ENCODE peak calls at places on chromosomes 16 and 17, in ten cellular contexts. One of them, this sample, is unnamed.

GRCh38 chr17:1312261-1312870 is 32.9 kb downstream of the TRARG1 start:
- DNase-seq in GM04503: no peak
- DNase-seq in COR-L47: no peak
- DNase-seq in NCI-H1048: no peak
- DNase-seq in activated CD8-positive, alpha-beta T cell treated with anti-CD3 and anti-CD28 coated beads, Interleukin-2, amount 10 ng/mL, durations not matched to agents 7 days and 5 days: peak; percentile 50
- DNase-seq in GDM1: no peak
- DNase-seq in retina: peak; percentile 78
- DNase-seq in stimulated activated CD4-positive, alpha-beta T cell treated with anti-CD3 and anti-CD28 coated beads, Interleukin-15, amount 100 ng/mL, for 48 hours: no peak
- DNase-seq in activated B cell treated with CpG ODN at 0.5 μM for 24 hours: no peak
- DNase-seq in AML-193: no peak
- DNase-seq in this sample: no peak

GRCh38 chr17:2961446-2961845 is 102.0 kb downstream of the OR1D5 start:
- DNase-seq in stimulated activated CD4-positive, alpha-beta T cell treated with anti-CD3 and anti-CD28 coated beads, Interleukin-15, amount 100 ng/mL, for 48 hours: no peak
- DNase-seq in AML-193: no peak
- DNase-seq in activated CD8-positive, alpha-beta T cell treated with anti-CD3 and anti-CD28 coated beads, Interleukin-2, amount 10 ng/mL, durations not matched to agents 7 days and 5 days: no peak
- DNase-seq in NCI-H1048: no peak
- DNase-seq in GM04503: no peak
- DNase-seq in COR-L47: no peak
- DNase-seq in retina: no peak
- DNase-seq in activated B cell treated with CpG ODN at 0.5 μM for 24 hours: no peak
- DNase-seq in GDM1: no peak
- DNase-seq in this sample: no peak

GRCh38 chr17:44871546-44871945 is 23.9 kb downstream of the HIGD1B start:
- DNase-seq in GM04503: no peak
- DNase-seq in stimulated activated CD4-positive, alpha-beta T cell treated with anti-CD3 and anti-CD28 coated beads, Interleukin-15, amount 100 ng/mL, for 48 hours: no peak
- DNase-seq in NCI-H1048: no peak
- DNase-seq in retina: no peak
- DNase-seq in AML-193: no peak
- DNase-seq in activated CD8-positive, alpha-beta T cell treated with anti-CD3 and anti-CD28 coated beads, Interleukin-2, amount 10 ng/mL, durations not matched to agents 7 days and 5 days: no peak
- DNase-seq in GDM1: no peak
- DNase-seq in COR-L47: no peak
- DNase-seq in activated B cell treated with CpG ODN at 0.5 μM for 24 hours: no peak
- DNase-seq in this sample: no peak

GRCh38 chr16:284204-285120 is 1.5 kb downstream of the PDIA2 start:
- DNase-seq in stimulated activated CD4-positive, alpha-beta T cell treated with anti-CD3 and anti-CD28 coated beads, Interleukin-15, amount 100 ng/mL, for 48 hours: no peak
- DNase-seq in NCI-H1048: no peak
- DNase-seq in GM04503: no peak
- DNase-seq in activated CD8-positive, alpha-beta T cell treated with anti-CD3 and anti-CD28 coated beads, Interleukin-2, amount 10 ng/mL, durations not matched to agents 7 days and 5 days: no peak
- DNase-seq in retina: no peak
- DNase-seq in activated B cell treated with CpG ODN at 0.5 μM for 24 hours: no peak
- DNase-seq in AML-193: no peak
- DNase-seq in GDM1: no peak
- DNase-seq in COR-L47: no peak
- DNase-seq in this sample: no peak

GRCh38 chr17:34981538-34982241 is 1.4 kb downstream of the LIG3 start:
- DNase-seq in COR-L47: peak; percentile 45
- DNase-seq in activated B cell treated with CpG ODN at 0.5 μM for 24 hours: no peak
- DNase-seq in NCI-H1048: no peak
- DNase-seq in retina: peak; percentile 47
- DNase-seq in GDM1: no peak
- DNase-seq in stimulated activated CD4-positive, alpha-beta T cell treated with anti-CD3 and anti-CD28 coated beads, Interleukin-15, amount 100 ng/mL, for 48 hours: no peak
- DNase-seq in GM04503: no peak
- DNase-seq in activated CD8-positive, alpha-beta T cell treated with anti-CD3 and anti-CD28 coated beads, Interleukin-2, amount 10 ng/mL, durations not matched to agents 7 days and 5 days: no peak
- DNase-seq in AML-193: no peak
- DNase-seq in this sample: no peak

GRCh38 chr16:87324411-87325275 is 7.5 kb upstream of the C16orf95 start:
- DNase-seq in GDM1: no peak
- DNase-seq in COR-L47: peak; percentile 25
- DNase-seq in AML-193: no peak
- DNase-seq in retina: peak; percentile 76
- DNase-seq in activated CD8-positive, alpha-beta T cell treated with anti-CD3 and anti-CD28 coated beads, Interleukin-2, amount 10 ng/mL, durations not matched to agents 7 days and 5 days: peak; percentile 59
- DNase-seq in stimulated activated CD4-positive, alpha-beta T cell treated with anti-CD3 and anti-CD28 coated beads, Interleukin-15, amount 100 ng/mL, for 48 hours: peak; percentile 16
- DNase-seq in activated B cell treated with CpG ODN at 0.5 μM for 24 hours: peak; percentile 36
- DNase-seq in GM04503: no peak
- DNase-seq in NCI-H1048: no peak
- DNase-seq in this sample: no peak

GRCh38 chr16:10817963-10818941 is at the start of gene TVP23A:
- DNase-seq in AML-193: no peak
- DNase-seq in NCI-H1048: no peak
- DNase-seq in activated CD8-positive, alpha-beta T cell treated with anti-CD3 and anti-CD28 coated beads, Interleukin-2, amount 10 ng/mL, durations not matched to agents 7 days and 5 days: no peak
- DNase-seq in GM04503: no peak
- DNase-seq in retina: peak; percentile 78
- DNase-seq in stimulated activated CD4-positive, alpha-beta T cell treated with anti-CD3 and anti-CD28 coated beads, Interleukin-15, amount 100 ng/mL, for 48 hours: no peak
- DNase-seq in activated B cell treated with CpG ODN at 0.5 μM for 24 hours: no peak
- DNase-seq in COR-L47: no peak
- DNase-seq in GDM1: no peak
- DNase-seq in this sample: no peak

GRCh38 chr16:81570189-81570846 is 125.7 kb downstream of the CMIP start:
- DNase-seq in activated CD8-positive, alpha-beta T cell treated with anti-CD3 and anti-CD28 coated beads, Interleukin-2, amount 10 ng/mL, durations not matched to agents 7 days and 5 days: no peak
- DNase-seq in COR-L47: no peak
- DNase-seq in activated B cell treated with CpG ODN at 0.5 μM for 24 hours: no peak
- DNase-seq in GDM1: no peak
- DNase-seq in AML-193: no peak
- DNase-seq in retina: no peak
- DNase-seq in NCI-H1048: no peak
- DNase-seq in stimulated activated CD4-positive, alpha-beta T cell treated with anti-CD3 and anti-CD28 coated beads, Interleukin-15, amount 100 ng/mL, for 48 hours: no peak
- DNase-seq in GM04503: no peak
- DNase-seq in this sample: no peak

GRCh38 chr16:79127768-79128167 is 472.8 kb downstream of the MAF start:
- DNase-seq in AML-193: no peak
- DNase-seq in GM04503: no peak
- DNase-seq in NCI-H1048: no peak
- DNase-seq in GDM1: no peak
- DNase-seq in stimulated activated CD4-positive, alpha-beta T cell treated with anti-CD3 and anti-CD28 coated beads, Interleukin-15, amount 100 ng/mL, for 48 hours: no peak
- DNase-seq in activated CD8-positive, alpha-beta T cell treated with anti-CD3 and anti-CD28 coated beads, Interleukin-2, amount 10 ng/mL, durations not matched to agents 7 days and 5 days: no peak
- DNase-seq in COR-L47: no peak
- DNase-seq in retina: no peak
- DNase-seq in activated B cell treated with CpG ODN at 0.5 μM for 24 hours: no peak
- DNase-seq in this sample: no peak

GRCh38 chr17:39231587-39232551 is 6.1 kb upstream of the STAC2 start:
- DNase-seq in AML-193: peak; percentile 39
- DNase-seq in activated CD8-positive, alpha-beta T cell treated with anti-CD3 and anti-CD28 coated beads, Interleukin-2, amount 10 ng/mL, durations not matched to agents 7 days and 5 days: peak; percentile 67
- DNase-seq in stimulated activated CD4-positive, alpha-beta T cell treated with anti-CD3 and anti-CD28 coated beads, Interleukin-15, amount 100 ng/mL, for 48 hours: no peak
- DNase-seq in retina: peak; percentile 78
- DNase-seq in NCI-H1048: no peak
- DNase-seq in COR-L47: peak; percentile 15
- DNase-seq in GDM1: no peak
- DNase-seq in activated B cell treated with CpG ODN at 0.5 μM for 24 hours: no peak
- DNase-seq in GM04503: no peak
- DNase-seq in this sample: no peak

GRCh38 chr16:56428087-56428486 is 2.7 kb upstream of the AMFR start:
- DNase-seq in retina: no peak
- DNase-seq in GM04503: no peak
- DNase-seq in GDM1: no peak
- DNase-seq in activated CD8-positive, alpha-beta T cell treated with anti-CD3 and anti-CD28 coated beads, Interleukin-2, amount 10 ng/mL, durations not matched to agents 7 days and 5 days: no peak
- DNase-seq in COR-L47: no peak
- DNase-seq in activated B cell treated with CpG ODN at 0.5 μM for 24 hours: no peak
- DNase-seq in stimulated activated CD4-positive, alpha-beta T cell treated with anti-CD3 and anti-CD28 coated beads, Interleukin-15, amount 100 ng/mL, for 48 hours: no peak
- DNase-seq in NCI-H1048: no peak
- DNase-seq in AML-193: no peak
- DNase-seq in this sample: no peak

GRCh38 chr17:56593073-56593740 is at the start of gene NOG:
- DNase-seq in COR-L47: peak; percentile 18
- DNase-seq in GDM1: peak; percentile 82
- DNase-seq in stimulated activated CD4-positive, alpha-beta T cell treated with anti-CD3 and anti-CD28 coated beads, Interleukin-15, amount 100 ng/mL, for 48 hours: no peak
- DNase-seq in AML-193: no peak
- DNase-seq in GM04503: no peak
- DNase-seq in NCI-H1048: peak; percentile 37
- DNase-seq in activated B cell treated with CpG ODN at 0.5 μM for 24 hours: peak; percentile 25
- DNase-seq in activated CD8-positive, alpha-beta T cell treated with anti-CD3 and anti-CD28 coated beads, Interleukin-2, amount 10 ng/mL, durations not matched to agents 7 days and 5 days: peak; percentile 38
- DNase-seq in retina: no peak
- DNase-seq in this sample: no peak

GRCh38 chr17:39150795-39151679 is at the start of gene PLXDC1:
- DNase-seq in GDM1: no peak
- DNase-seq in retina: peak; percentile 22
- DNase-seq in stimulated activated CD4-positive, alpha-beta T cell treated with anti-CD3 and anti-CD28 coated beads, Interleukin-15, amount 100 ng/mL, for 48 hours: no peak
- DNase-seq in NCI-H1048: no peak
- DNase-seq in AML-193: no peak
- DNase-seq in COR-L47: no peak
- DNase-seq in GM04503: no peak
- DNase-seq in activated CD8-positive, alpha-beta T cell treated with anti-CD3 and anti-CD28 coated beads, Interleukin-2, amount 10 ng/mL, durations not matched to agents 7 days and 5 days: no peak
- DNase-seq in activated B cell treated with CpG ODN at 0.5 μM for 24 hours: no peak
- DNase-seq in this sample: no peak

GRCh38 chr17:44807817-44808155 is 22.3 kb downstream of the GJC1 start:
- DNase-seq in GDM1: no peak
- DNase-seq in AML-193: no peak
- DNase-seq in NCI-H1048: no peak
- DNase-seq in stimulated activated CD4-positive, alpha-beta T cell treated with anti-CD3 and anti-CD28 coated beads, Interleukin-15, amount 100 ng/mL, for 48 hours: no peak
- DNase-seq in retina: no peak
- DNase-seq in activated B cell treated with CpG ODN at 0.5 μM for 24 hours: no peak
- DNase-seq in COR-L47: no peak
- DNase-seq in GM04503: peak; percentile 45
- DNase-seq in activated CD8-positive, alpha-beta T cell treated with anti-CD3 and anti-CD28 coated beads, Interleukin-2, amount 10 ng/mL, durations not matched to agents 7 days and 5 days: no peak
- DNase-seq in this sample: no peak

GRCh38 chr17:82318169-82318498 is 726 bp upstream of the CD7 start:
- DNase-seq in activated CD8-positive, alpha-beta T cell treated with anti-CD3 and anti-CD28 coated beads, Interleukin-2, amount 10 ng/mL, durations not matched to agents 7 days and 5 days: no peak
- DNase-seq in AML-193: no peak
- DNase-seq in stimulated activated CD4-positive, alpha-beta T cell treated with anti-CD3 and anti-CD28 coated beads, Interleukin-15, amount 100 ng/mL, for 48 hours: no peak
- DNase-seq in retina: no peak
- DNase-seq in NCI-H1048: no peak
- DNase-seq in GM04503: no peak
- DNase-seq in activated B cell treated with CpG ODN at 0.5 μM for 24 hours: no peak
- DNase-seq in COR-L47: no peak
- DNase-seq in GDM1: no peak
- DNase-seq in this sample: no peak

This sample was measured in GM12878.